ENCODE peak calls at places on chromosomes 13 and 19, in five cellular contexts. N is foreskin keratinocyte, I is cardiac fibroblast, A is neural crest cell, V is fibroblast of mammary gland. P is an unnamed sample.

GRCh38 chr13:112943309-112944125 is 25.5 kb upstream of the MCF2L start:
- DNase-seq in N (no peak), I (peak; percentile 20), A (peak; percentile 65), V (no peak), P (no peak)

GRCh38 chr13:43895940-43896339 is 16.2 kb downstream of the LACC1 start:
- DNase-seq in N (no peak), I (no peak), A (no peak), V (no peak), P (no peak)

GRCh38 chr13:22178878-22179277 is 508.0 kb downstream of the FGF9 start:
- DNase-seq in N (no peak), I (no peak), A (no peak), V (no peak), P (no peak)

GRCh38 chr13:42880241-42880640 is 98.9 kb downstream of the FAM216B start:
- DNase-seq in N (no peak), I (peak; percentile 78), A (no peak), V (peak; percentile 30), P (no peak)

GRCh38 chr13:99657848-99658265 is 156.6 kb downstream of the TM9SF2 start:
- DNase-seq in N (no peak), I (peak; percentile 31), A (peak; percentile 41), V (peak; percentile 29), P (no peak)

GRCh38 chr19:7004313-7004931 is 16.8 kb downstream of the MBD3L2B start:
- DNase-seq in N (peak; percentile 8), I (no peak), A (peak; percentile 10), V (peak; percentile 33), P (no peak)

GRCh38 chr19:43439183-43440063 is 24.7 kb downstream of the TEX101 start:
- DNase-seq in N (peak; percentile 70), I (peak; percentile 46), A (no peak), V (peak; percentile 83), P (no peak)

GRCh38 chr13:105329359-105329758 is 1206.1 kb downstream of the EFNB2 start:
- DNase-seq in N (no peak), I (no peak), A (no peak), V (no peak), P (no peak)

GRCh38 chr19:7191946-7192691 is 102.1 kb downstream of the INSR start:
- DNase-seq in N (no peak), I (no peak), A (no peak), V (peak; percentile 45), P (no peak)

GRCh38 chr13:28530729-28531194 is 35.8 kb upstream of the FLT1 start:
- DNase-seq in N (no peak), I (peak; percentile 39), A (no peak), V (peak; percentile 25), P (no peak)

GRCh38 chr19:6580313-6580712 is 10.6 kb downstream of the CD70 start:
- DNase-seq in N (no peak), I (peak; percentile 20), A (no peak), V (peak; percentile 93), P (no peak)

P was measured in iPS DF 19.7.